ENCODE peak calls at places on chromosome 3, in five cellular contexts. One of them, this sample, is unnamed. For H3K4me1, the result is how much of the 10 kb centered on the place peaks cover.

GRCh38 chr3:125479091-125479490 is 40.9 kb downstream of the SNX4 start:
- DNase-seq in H1: no peak
- DNase-seq in GM12878: no peak
- DNase-seq in HepG2: no peak
- DNase-seq in K562: no peak
- DNase-seq in this sample: no peak

GRCh38 chr3:25426408-25426807 is 1.7 kb upstream of the RARB start:
- DNase-seq in H1: no peak
- DNase-seq in GM12878: no peak
- DNase-seq in HepG2: no peak
- DNase-seq in K562: no peak
- DNase-seq in this sample: no peak

GRCh38 chr3:99825239-99825638 is 7.6 kb downstream of the CMSS1 start:
- DNase-seq in H1: no peak
- DNase-seq in GM12878: no peak
- DNase-seq in HepG2: no peak
- DNase-seq in K562: peak
- DNase-seq in this sample: no peak

GRCh38 chr3:82676356-82677026 is 915.0 kb upstream of the GBE1 start:
- DNase-seq in H1: no peak
- DNase-seq in GM12878: no peak
- DNase-seq in HepG2: no peak
- DNase-seq in K562: no peak
- DNase-seq in this sample: no peak

GRCh38 chr3:152458023-152458724 is 189.4 kb downstream of the MBNL1 start:
- DNase-seq in H1: no peak
- DNase-seq in GM12878: no peak
- DNase-seq in HepG2: no peak
- DNase-seq in K562: no peak
- DNase-seq in this sample: no peak

GRCh38 chr3:14324224-14324944 is 78.0 kb upstream of the SLC6A6 start:
- DNase-seq in H1: no peak
- DNase-seq in GM12878: no peak
- DNase-seq in HepG2: no peak
- DNase-seq in K562: no peak
- DNase-seq in this sample: peak

GRCh38 chr3:53493997-53494791 is at the start of gene CACNA1D:
- DNase-seq in H1: peak
- DNase-seq in GM12878: no peak
- DNase-seq in HepG2: no peak
- DNase-seq in K562: no peak
- DNase-seq in this sample: peak

GRCh38 chr3:66182228-66182627 is 38.6 kb upstream of the SLC25A26 start:
- DNase-seq in H1: no peak
- DNase-seq in GM12878: no peak
- DNase-seq in HepG2: no peak
- DNase-seq in K562: no peak
- DNase-seq in this sample: no peak

GRCh38 chr3:111725706-111726105 is 130.6 kb upstream of the ZBED2 start:
- DNase-seq in H1: no peak
- DNase-seq in GM12878: no peak
- DNase-seq in HepG2: no peak
- DNase-seq in K562: no peak
- DNase-seq in this sample: no peak

GRCh38 chr3:195701042-195701910 is 19.5 kb upstream of the MUC20 start:
- DNase-seq in H1: no peak
- DNase-seq in GM12878: no peak
- DNase-seq in HepG2: no peak
- DNase-seq in K562: peak
- DNase-seq in this sample: no peak

GRCh38 chr3:20652249-20652648 is 466.2 kb upstream of the SGO1 start:
- DNase-seq in H1: no peak
- DNase-seq in GM12878: no peak
- DNase-seq in HepG2: no peak
- DNase-seq in K562: no peak
- DNase-seq in this sample: no peak

GRCh38 chr3:22861426-22861825 is 341.7 kb upstream of the UBE2E2 start:
- DNase-seq in H1: no peak
- DNase-seq in GM12878: no peak
- DNase-seq in HepG2: no peak
- DNase-seq in K562: no peak
- DNase-seq in this sample: no peak

GRCh38 chr3:69250014-69250413 is 127.6 kb upstream of the LMOD3 start:
- DNase-seq in H1: no peak
- DNase-seq in GM12878: no peak
- DNase-seq in HepG2: no peak
- DNase-seq in K562: no peak
- DNase-seq in this sample: no peak
- TF ChIP-seq SP1 in H1: peak
- TF ChIP-seq SP1 in GM12878: no peak
- TF ChIP-seq SP1 in HepG2: no peak
- TF ChIP-seq SP1 in K562: no peak
- TF ChIP-seq SP1 in this sample: no peak

GRCh38 chr3:172138031-172138538 is 98.7 kb downstream of the FNDC3B start:
- DNase-seq in H1: no peak
- DNase-seq in GM12878: no peak
- DNase-seq in HepG2: no peak
- DNase-seq in K562: no peak
- DNase-seq in this sample: no peak
- H3K4me1 ChIP-seq in H1: under half
- H3K4me1 ChIP-seq in GM12878: half or more
- H3K4me1 ChIP-seq in HepG2: half or more
- H3K4me1 ChIP-seq in K562: under half
- H3K4me1 ChIP-seq in this sample: half or more

DNA sequence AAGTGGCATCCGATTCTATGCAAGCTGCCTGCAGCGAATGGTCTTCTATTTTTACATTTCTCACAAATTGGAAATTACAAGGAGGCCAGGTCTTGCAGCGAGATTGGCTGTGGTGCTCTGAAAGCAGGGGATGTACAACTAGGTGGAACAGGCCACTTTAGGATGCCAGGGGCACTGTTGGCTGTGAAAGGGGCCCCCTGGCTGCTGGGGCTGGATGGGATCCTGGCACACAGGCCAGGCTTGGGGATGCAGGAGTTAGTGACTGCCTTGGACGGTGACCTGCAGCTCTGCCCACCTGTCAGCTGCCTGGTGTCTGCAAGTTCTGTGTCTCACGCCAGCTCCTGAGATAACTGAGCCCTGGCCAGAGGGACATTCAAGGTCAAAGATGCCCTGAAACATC is 4.6 kb downstream of the SLC6A1 start:
- DNase-seq in H1: no peak
- DNase-seq in GM12878: no peak
- DNase-seq in HepG2: no peak
- DNase-seq in K562: no peak
- DNase-seq in this sample: no peak
- H3K4me2 ChIP-seq in H1: no peak
- H3K4me2 ChIP-seq in GM12878: no peak
- H3K4me2 ChIP-seq in HepG2: no peak
- H3K4me2 ChIP-seq in K562: no peak
- H3K4me2 ChIP-seq in this sample: no peak

GRCh38 chr3:40899286-40899712 is 300.0 kb upstream of the CTNNB1 start:
- DNase-seq in H1: no peak
- DNase-seq in GM12878: no peak
- DNase-seq in HepG2: peak
- DNase-seq in K562: no peak
- DNase-seq in this sample: no peak
- TF ChIP-seq SP1 in H1: no peak
- TF ChIP-seq SP1 in GM12878: no peak
- TF ChIP-seq SP1 in HepG2: no peak
- TF ChIP-seq SP1 in K562: no peak
- TF ChIP-seq SP1 in this sample: no peak

GRCh38 chr3:48024401-48024800 is 8.2 kb upstream of the MAP4 start:
- DNase-seq in H1: no peak
- DNase-seq in GM12878: no peak
- DNase-seq in HepG2: no peak
- DNase-seq in K562: no peak
- DNase-seq in this sample: no peak

GRCh38 chr3:48026098-48026497 is 9.9 kb upstream of the MAP4 start:
- DNase-seq in H1: no peak
- DNase-seq in GM12878: no peak
- DNase-seq in HepG2: no peak
- DNase-seq in K562: no peak
- DNase-seq in this sample: no peak

GRCh38 chr3:48022178-48022577 is 6.0 kb upstream of the MAP4 start:
- DNase-seq in H1: no peak
- DNase-seq in GM12878: no peak
- DNase-seq in HepG2: no peak
- DNase-seq in K562: no peak
- DNase-seq in this sample: no peak

GRCh38 chr3:48026951-48027908 is 11.0 kb upstream of the MAP4 start:
- DNase-seq in H1: no peak
- DNase-seq in GM12878: no peak
- DNase-seq in HepG2: peak
- DNase-seq in K562: no peak
- DNase-seq in this sample: no peak

DNA sequence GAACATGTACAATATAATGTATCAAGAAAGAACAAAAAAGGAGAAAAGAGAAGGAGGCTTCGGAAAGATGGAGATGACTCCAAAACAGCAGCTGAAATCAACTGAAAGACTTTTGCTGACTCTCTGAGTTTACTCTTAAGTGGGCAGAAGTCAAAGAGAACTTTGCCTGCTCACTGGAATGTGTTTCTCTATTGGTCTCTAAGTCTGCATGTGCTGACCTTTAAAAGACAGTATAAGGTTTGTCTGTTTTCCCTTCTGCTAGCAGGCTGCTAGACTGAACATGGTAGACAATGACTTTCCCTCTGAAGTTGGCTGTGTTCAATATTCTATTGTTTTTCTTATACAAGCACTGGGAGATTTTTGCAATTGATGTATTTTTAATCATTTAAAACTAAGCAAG is 7.2 kb upstream of the MAP4 start:
- DNase-seq in H1: no peak
- DNase-seq in GM12878: no peak
- DNase-seq in HepG2: peak
- DNase-seq in K562: no peak
- DNase-seq in this sample: no peak
- H3K4me1 ChIP-seq in H1: under half
- H3K4me1 ChIP-seq in GM12878: under half
- H3K4me1 ChIP-seq in HepG2: half or more
- H3K4me1 ChIP-seq in K562: under half
- H3K4me1 ChIP-seq in this sample: under half

GRCh38 chr3:16439848-16440708 is 73.4 kb downstream of the RFTN1 start:
- DNase-seq in H1: no peak
- DNase-seq in GM12878: no peak
- DNase-seq in HepG2: no peak
- DNase-seq in K562: no peak
- DNase-seq in this sample: no peak

GRCh38 chr3:16441306-16441898 is 72.1 kb downstream of the RFTN1 start:
- DNase-seq in H1: no peak
- DNase-seq in GM12878: no peak
- DNase-seq in HepG2: no peak
- DNase-seq in K562: no peak
- DNase-seq in this sample: no peak

GRCh38 chr3:16444344-16444743 is 69.2 kb downstream of the RFTN1 start:
- DNase-seq in H1: no peak
- DNase-seq in GM12878: no peak
- DNase-seq in HepG2: no peak
- DNase-seq in K562: no peak
- DNase-seq in this sample: no peak

GRCh38 chr3:16439163-16439847 is 74.2 kb downstream of the RFTN1 start:
- DNase-seq in H1: no peak
- DNase-seq in GM12878: no peak
- DNase-seq in HepG2: no peak
- DNase-seq in K562: no peak
- DNase-seq in this sample: no peak

GRCh38 chr3:16442730-16443129 is 70.8 kb downstream of the RFTN1 start:
- DNase-seq in H1: no peak
- DNase-seq in GM12878: no peak
- DNase-seq in HepG2: no peak
- DNase-seq in K562: no peak
- DNase-seq in this sample: no peak
- H3K4me2 ChIP-seq in H1: no peak
- H3K4me2 ChIP-seq in GM12878: no peak
- H3K4me2 ChIP-seq in HepG2: no peak
- H3K4me2 ChIP-seq in K562: no peak
- H3K4me2 ChIP-seq in this sample: no peak

GRCh38 chr3:184339016-184339415 is 1.6 kb downstream of the FAM131A start:
- DNase-seq in H1: no peak
- DNase-seq in GM12878: no peak
- DNase-seq in HepG2: no peak
- DNase-seq in K562: no peak
- DNase-seq in this sample: no peak
- TF ChIP-seq SP1 in H1: no peak
- TF ChIP-seq SP1 in GM12878: no peak
- TF ChIP-seq SP1 in HepG2: no peak
- TF ChIP-seq SP1 in K562: no peak
- TF ChIP-seq SP1 in this sample: no peak

This sample was measured in HCT116.